ENCODE peak calls at places on chromosomes 13 and 19, in five cellular contexts. W is esophagus muscularis mucosa, X is tibial artery, O is hepatocyte, Q is neuronal stem cell. R is an unnamed sample.
A peak's percentile ranks its signal among the peaks of the same experiment; 100 is the strongest.

GRCh38 chr19:8336665-8337064 is 6.4 kb downstream of the KANK3 start:
- DNase-seq in W (no peak), X (no peak), O (no peak), Q (no peak), R (no peak)

GRCh38 chr13:50384724-50385123 is 369.5 kb downstream of the KCNRG start:
- DNase-seq in W (peak; percentile 10), X (no peak), O (no peak), Q (no peak), R (no peak)

GRCh38 chr13:102310691-102311432 is 91.0 kb downstream of the FGF14 start:
- DNase-seq in W (peak; percentile 91), X (peak; percentile 69), O (no peak), Q (no peak), R (no peak)

GRCh38 chr13:113152894-113153809 is 5.3 kb upstream of the PROZ start:
- DNase-seq in W (no peak), X (no peak), O (peak; percentile 71), Q (peak; percentile 67), R (peak; percentile 18)

GRCh38 chr19:739998-740715 is 10.8 kb upstream of the MISP start:
- DNase-seq in W (no peak), X (no peak), O (no peak), Q (no peak), R (no peak)

GRCh38 chr13:77138813-77139212 is 111.9 kb upstream of the FBXL3 start:
- DNase-seq in W (no peak), X (no peak), O (no peak), Q (no peak), R (no peak)

GRCh38 chr13:27174766-27175455 is 3.3 kb upstream of the USP12 start:
- DNase-seq in W (no peak), X (no peak), O (no peak), Q (no peak), R (no peak)

GRCh38 chr19:39038098-39038497 is 5.7 kb upstream of the FBXO27 start:
- DNase-seq in W (no peak), X (no peak), O (peak; percentile 74), Q (peak; percentile 49), R (no peak)

GRCh38 chr19:47190167-47190727 is 40.8 kb downstream of the BBC3 start:
- DNase-seq in W (no peak), X (peak; percentile 93), O (peak; percentile 61), Q (no peak), R (peak; percentile 60)

GRCh38 chr13:113982296-113982661 is 8.4 kb upstream of the C13orf46 start:
- DNase-seq in W (no peak), X (peak; percentile 59), O (no peak), Q (no peak), R (no peak)

GRCh38 chr13:97574926-97575325 is 141.0 kb downstream of the RAP2A start:
- DNase-seq in W (no peak), X (no peak), O (peak; percentile 33), Q (no peak), R (peak; percentile 2)

GRCh38 chr19:16121967-16122366 is 10.3 kb downstream of the RAB8A start:
- DNase-seq in W (no peak), X (no peak), O (no peak), Q (no peak), R (no peak)

GRCh38 chr19:29855087-29855486 is 43.3 kb downstream of the CCNE1 start:
- DNase-seq in W (no peak), X (no peak), O (no peak), Q (no peak), R (no peak)

GRCh38 chr13:96141032-96141431 is 51.1 kb downstream of the HS6ST3 start:
- DNase-seq in W (no peak), X (no peak), O (peak; percentile 59), Q (no peak), R (no peak)

GRCh38 chr13:33721719-33722118 is 96.2 kb upstream of the RFC3 start:
- DNase-seq in W (no peak), X (no peak), O (no peak), Q (no peak), R (no peak)

GRCh38 chr13:77703426-77703825 is 5.9 kb downstream of the SLAIN1 start:
- DNase-seq in W (no peak), X (no peak), O (no peak), Q (no peak), R (no peak)

GRCh38 chr19:33794578-33795369 is 1.9 kb upstream of the KCTD15 start:
- DNase-seq in W (no peak), X (no peak), O (no peak), Q (peak; percentile 26), R (no peak)

GRCh38 chr13:31950121-31950810 is 81.3 kb upstream of the FRY start:
- DNase-seq in W (no peak), X (no peak), O (no peak), Q (no peak), R (no peak)

GRCh38 chr19:35911790-35912189 is 3.7 kb upstream of the TYROBP start:
- DNase-seq in W (no peak), X (no peak), O (no peak), Q (no peak), R (no peak)

GRCh38 chr19:17889609-17890214 is 18.0 kb downstream of the SLC5A5 start:
- DNase-seq in W (no peak), X (no peak), O (peak; percentile 79), Q (peak; percentile 67), R (no peak)

GRCh38 chr19:4636151-4636717 is 3.1 kb upstream of the TNFAIP8L1 start:
- DNase-seq in W (no peak), X (no peak), O (peak; percentile 84), Q (peak; percentile 78), R (peak; percentile 78)

GRCh38 chr13:71867101-71867814 is at the start of gene DACH1:
- DNase-seq in W (no peak), X (no peak), O (peak; percentile 76), Q (peak; percentile 75), R (no peak)

GRCh38 chr13:44540761-44541434 is 35.2 kb downstream of the TSC22D1 start:
- DNase-seq in W (no peak), X (no peak), O (no peak), Q (no peak), R (no peak)

GRCh38 chr13:48562296-48563066 is 29.6 kb upstream of the RCBTB2 start:
- DNase-seq in W (peak; percentile 24), X (no peak), O (no peak), Q (no peak), R (peak; percentile 92)

GRCh38 chr19:10421981-10422461 is 1.7 kb downstream of the PDE4A start:
- DNase-seq in W (no peak), X (no peak), O (peak; percentile 2), Q (no peak), R (no peak)

GRCh38 chr19:10420444-10421239 is at the start of gene PDE4A:
- DNase-seq in W (no peak), X (no peak), O (peak; percentile 45), Q (no peak), R (peak; percentile 65)

GRCh38 chr19:10419646-10420443 is 493 bp upstream of the PDE4A start:
- DNase-seq in W (no peak), X (no peak), O (peak; percentile 28), Q (peak; percentile 90), R (peak; percentile 82)

GRCh38 chr19:10422846-10423245 is 2.5 kb downstream of the PDE4A start:
- DNase-seq in W (no peak), X (no peak), O (no peak), Q (no peak), R (no peak)

GRCh38 chr19:10421240-10421948 is 1.1 kb downstream of the PDE4A start:
- DNase-seq in W (no peak), X (no peak), O (no peak), Q (no peak), R (no peak)
- H3K4me1 ChIP-seq in W (peaks cover 67% of the 10 kb centered on the region), X (no peaks in the 10 kb centered on the region), O (peaks cover 15% of the 10 kb centered on the region), Q (peaks cover 32% of the 10 kb centered on the region), R (peaks cover 77% of the 10 kb centered on the region)

DNA sequence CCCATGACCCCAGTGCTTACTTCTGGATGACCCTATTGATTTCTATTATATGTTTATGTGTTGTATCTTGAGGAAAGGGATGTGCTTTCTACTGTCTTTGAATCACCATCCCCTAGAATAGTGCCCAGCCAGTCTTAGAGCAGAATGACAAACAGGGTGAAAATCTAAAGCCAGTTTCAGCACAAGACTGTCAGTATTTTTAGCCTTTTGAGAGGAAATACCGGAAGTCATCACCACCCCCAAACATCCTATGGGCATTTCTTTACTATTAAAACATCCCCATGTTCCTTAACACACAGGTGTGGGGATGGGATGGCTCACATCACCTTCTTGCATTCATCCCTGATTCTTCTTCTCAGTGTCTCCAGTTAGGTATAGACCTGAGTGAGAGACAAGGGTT is 52.1 kb upstream of the UBE2L5 start:
- DNase-seq in W (no peak), X (peak; percentile 16), O (no peak), Q (no peak), R (no peak)
- H3K4me1 ChIP-seq in W (no peaks in the 10 kb centered on the region), X (no peaks in the 10 kb centered on the region), O (peaks cover 11% of the 10 kb centered on the region), Q (peaks cover 4% of the 10 kb centered on the region), R (peaks cover 83% of the 10 kb centered on the region)

GRCh38 chr19:6099633-6100032 is 10.7 kb downstream of the RFX2 start:
- DNase-seq in W (no peak), X (peak; percentile 48), O (no peak), Q (no peak), R (no peak)

GRCh38 chr19:6100284-6100915 is 9.9 kb downstream of the RFX2 start:
- DNase-seq in W (no peak), X (peak; percentile 63), O (no peak), Q (no peak), R (peak; percentile 50)

GRCh38 chr19:6097911-6098310 is 12.4 kb downstream of the RFX2 start:
- DNase-seq in W (no peak), X (no peak), O (no peak), Q (no peak), R (no peak)

GRCh38 chr19:6099037-6099436 is 11.3 kb downstream of the RFX2 start:
- DNase-seq in W (no peak), X (no peak), O (no peak), Q (no peak), R (no peak)

DNA sequence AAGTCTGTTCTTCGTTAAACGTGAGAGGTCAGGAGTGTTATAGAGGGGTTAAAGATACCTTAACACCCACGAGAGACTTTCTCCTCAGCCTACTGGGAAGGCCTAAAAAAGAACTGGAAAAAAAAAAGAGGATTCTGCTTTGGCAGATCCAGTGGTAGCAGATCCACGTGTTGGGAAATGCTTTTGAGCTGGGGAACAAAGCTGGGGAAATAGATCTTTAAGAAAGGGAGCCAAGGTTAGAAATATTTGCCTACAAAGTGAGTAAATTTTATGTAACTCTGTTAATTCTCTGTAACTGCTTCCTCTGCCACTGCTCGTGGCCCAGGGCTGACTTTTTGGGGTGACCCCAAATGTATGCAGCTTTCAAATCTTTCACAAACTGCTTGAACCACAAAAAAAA is 11.7 kb downstream of the RFX2 start:
- DNase-seq in W (no peak), X (peak; percentile 54), O (no peak), Q (no peak), R (no peak)
- H3K4me1 ChIP-seq in W (peaks cover 92% of the 10 kb centered on the region), X (no peaks in the 10 kb centered on the region), O (peaks cover 5% of the 10 kb centered on the region), Q (peaks cover 24% of the 10 kb centered on the region), R (peaks cover 3% of the 10 kb centered on the region)

GRCh38 chr19:13881231-13881691 is 4.3 kb downstream of the NANOS3 start:
- DNase-seq in W (no peak), X (no peak), O (no peak), Q (no peak), R (no peak)
- H3K4me1 ChIP-seq in W (peaks cover 29% of the 10 kb centered on the region), X (no peaks in the 10 kb centered on the region), O (peaks cover 19% of the 10 kb centered on the region), Q (peaks cover 23% of the 10 kb centered on the region), R (peaks cover 42% of the 10 kb centered on the region)